ENCODE peak calls at places on chromosomes 11 and 22, in four cellular contexts. Y, N, X and S are unnamed samples.

GRCh38 chr11:102469196-102469821 is 16.7 kb upstream of the TMEM123 start:
- DNase-seq in Y (no peak), X (no peak), N (no peak), S (no peak)

GRCh38 chr11:93573184-93573583 is 30.0 kb upstream of the SMCO4 start:
- DNase-seq in Y (no peak), X (no peak), N (peak), S (no peak)

GRCh38 chr22:31350410-31350863 is 4.3 kb upstream of the PATZ1 start:
- DNase-seq in X (no peak), Y (peak), N (peak), S (peak)

GRCh38 chr22:25623310-25623734 is 58.8 kb downstream of the GRK3 start:
- DNase-seq in N (no peak), Y (no peak), X (peak), S (no peak)

GRCh38 chr11:6351782-6352181 is 31.5 kb upstream of the CAVIN3 start:
- DNase-seq in N (no peak), X (no peak), Y (no peak), S (no peak)

GRCh38 chr11:134838708-134839107 is 426.7 kb upstream of the B3GAT1 start:
- DNase-seq in N (no peak), X (no peak), Y (no peak), S (no peak)

GRCh38 chr11:86101493-86101892 is 32.6 kb upstream of the PICALM start:
- DNase-seq in N (peak), X (no peak), Y (no peak), S (no peak)

GRCh38 chr11:1260023-1260501 is 37.2 kb downstream of the MUC5B start:
- DNase-seq in X (no peak), Y (peak), N (peak), S (peak)

GRCh38 chr11:106961518-106961917 is 56.8 kb downstream of the GUCY1A2 start:
- DNase-seq in X (no peak), N (peak), Y (no peak), S (no peak)

GRCh38 chr11:18720811-18721575 is 5.0 kb downstream of the IGSF22 start:
- DNase-seq in Y (peak), N (peak), X (no peak), S (no peak)

GRCh38 chr11:1205121-1205986 is 17.5 kb upstream of the MUC5B start:
- DNase-seq in N (no peak), X (no peak), Y (no peak), S (no peak)

GRCh38 chr11:125724125-125724524 is 22.0 kb upstream of the PATE1 start:
- DNase-seq in N (peak), X (no peak), Y (no peak), S (peak)

GRCh38 chr11:77101043-77101537 is 1.6 kb upstream of the OMP start:
- DNase-seq in Y (peak), X (no peak), N (peak), S (peak)

GRCh38 chr11:29159552-29160465 is 857.0 kb downstream of the KCNA4 start:
- DNase-seq in X (no peak), N (peak), Y (peak), S (peak)

GRCh38 chr22:24077416-24077815 is 66.3 kb downstream of the CABIN1 start:
- DNase-seq in N (no peak), X (no peak), Y (no peak), S (no peak)

GRCh38 chr11:83819936-83820549 is 533.9 kb upstream of the CCDC90B start:
- DNase-seq in X (no peak), Y (peak), N (peak), S (peak)

GRCh38 chr11:9616042-9616640 is 42.7 kb downstream of the WEE1 start:
- DNase-seq in X (no peak), Y (no peak), N (no peak), S (no peak)

GRCh38 chr11:82756765-82757650 is 23.3 kb upstream of the FAM181B start:
- DNase-seq in X (no peak), Y (no peak), N (no peak), S (no peak)

GRCh38 chr11:115591380-115591779 is 87.2 kb upstream of the CADM1 start:
- DNase-seq in Y (no peak), X (no peak), N (no peak), S (no peak)

GRCh38 chr11:12180257-12181205 is 70.1 kb downstream of the MICAL2 start:
- DNase-seq in N (no peak), Y (no peak), X (no peak), S (no peak)

GRCh38 chr11:12185106-12185690 is 74.8 kb downstream of the MICAL2 start:
- DNase-seq in X (no peak), Y (no peak), N (no peak), S (no peak)

GRCh38 chr11:12183827-12184620 is 73.6 kb downstream of the MICAL2 start:
- DNase-seq in Y (no peak), X (no peak), N (no peak), S (no peak)

GRCh38 chr11:12184696-12185095 is 74.3 kb downstream of the MICAL2 start:
- DNase-seq in X (no peak), Y (no peak), N (no peak), S (no peak)

DNA sequence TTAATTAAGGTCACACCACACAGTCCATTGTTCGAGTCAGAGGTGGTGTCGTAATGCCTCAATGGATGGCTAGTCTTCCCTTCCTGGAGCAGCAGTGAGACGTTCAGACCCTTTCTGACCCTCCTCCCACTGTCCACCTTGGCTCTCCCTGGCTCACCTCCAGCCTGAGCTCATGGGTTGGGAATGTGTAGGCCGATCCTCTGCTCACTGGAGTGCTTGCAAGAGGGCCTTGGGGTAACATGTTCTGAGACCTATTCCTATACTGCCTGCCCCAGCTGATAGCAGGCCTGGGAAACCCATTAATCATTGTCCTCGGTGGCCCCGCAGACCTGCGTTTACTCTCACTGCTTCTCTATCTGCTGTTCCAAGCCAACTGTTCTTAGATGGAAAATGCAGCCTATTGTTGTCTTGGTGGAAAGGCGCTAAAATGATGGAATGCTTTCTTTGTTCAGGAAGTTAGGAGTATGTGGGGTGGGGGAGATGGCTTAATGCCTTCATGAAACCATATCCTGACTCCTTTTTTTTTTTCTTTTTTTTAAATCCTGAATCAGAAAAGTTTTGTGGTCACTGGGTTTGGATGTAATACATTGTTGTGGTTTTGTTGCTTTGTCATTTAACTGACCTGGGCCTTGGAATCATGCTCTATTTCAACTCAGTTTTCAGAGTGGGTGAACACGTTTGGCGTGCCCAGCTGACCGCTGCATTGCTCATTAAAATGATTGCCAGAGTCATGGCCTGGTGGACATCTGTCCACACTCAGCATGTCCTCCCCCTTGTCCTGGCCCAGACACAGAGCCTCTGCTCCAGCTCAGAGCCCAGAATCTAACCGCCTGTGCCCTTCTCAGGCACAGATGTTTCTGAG is 72.5 kb downstream of the MICAL2 start:
- DNase-seq in Y (peak), N (peak), X (no peak), S (peak)
- TF ChIP-seq MAX in Y (peak), N (peak), X (no peak), S (no peak)

DNA sequence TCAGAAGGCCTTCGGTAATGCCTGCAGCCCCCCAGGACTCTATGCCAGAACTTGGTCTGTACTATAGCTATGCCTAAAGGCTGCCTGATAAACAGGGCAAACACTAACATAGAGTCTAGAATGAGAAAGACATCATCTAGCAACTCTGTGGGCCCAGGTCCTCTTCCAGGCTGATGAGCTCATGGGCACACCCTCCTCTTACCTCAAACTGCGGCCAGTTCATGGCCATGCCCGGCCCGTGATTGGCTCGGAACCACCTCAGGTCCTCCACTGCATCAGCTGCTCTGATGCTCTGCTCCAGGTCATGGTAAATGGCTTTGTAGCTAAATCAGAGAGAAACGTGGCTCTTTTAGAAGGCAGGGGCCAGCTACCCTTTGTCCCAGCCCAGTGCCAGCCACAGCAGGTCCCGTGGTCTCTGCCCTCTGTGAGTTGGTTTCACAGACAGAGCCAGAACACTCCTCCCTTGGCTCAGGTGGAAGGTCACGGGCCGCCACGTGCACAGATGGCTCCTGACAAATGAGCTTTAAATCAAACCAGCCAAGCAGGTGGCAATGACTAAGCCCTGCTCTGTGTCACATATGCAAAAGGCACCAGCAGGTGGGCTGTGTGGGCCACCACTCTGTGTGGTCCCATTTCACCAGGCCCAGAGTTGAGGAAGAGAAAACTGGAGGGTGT is 25.0 kb upstream of the ARFGAP3 start:
- DNase-seq in X (no peak), N (no peak), Y (no peak), S (no peak)
- TF ChIP-seq KDM1A in X (no peak), N (no peak), Y (no peak), S (no peak)

GRCh38 chr11:73623651-73624050 is 22.7 kb upstream of the PLEKHB1 start:
- DNase-seq in Y (no peak), X (no peak), N (no peak), S (no peak)
- TF ChIP-seq MAX in Y (no peak), X (no peak), N (no peak), S (no peak)

GRCh38 chr11:34356130-34356529 is 1.7 kb downstream of the ABTB2 start:
- DNase-seq in Y (no peak), X (no peak), N (no peak), S (no peak)
- TF ChIP-seq KDM1A in Y (no peak), X (no peak), N (no peak), S (no peak)

GRCh38 chr11:34757026-34757451 is 136.1 kb downstream of the EHF start:
- DNase-seq in X (no peak), N (peak), Y (no peak), S (no peak)

GRCh38 chr11:34750692-34751405 is 130.0 kb downstream of the EHF start:
- DNase-seq in N (no peak), Y (no peak), X (no peak), S (no peak)

GRCh38 chr11:34756591-34756990 is 135.7 kb downstream of the EHF start:
- DNase-seq in N (no peak), X (no peak), Y (no peak), S (no peak)

GRCh38 chr11:34755671-34756070 is 134.8 kb downstream of the EHF start:
- DNase-seq in N (no peak), Y (no peak), X (no peak), S (no peak)

GRCh38 chr11:34754171-34754823 is 133.4 kb downstream of the EHF start:
- DNase-seq in Y (no peak), N (no peak), X (no peak), S (no peak)
- TF ChIP-seq MAX in Y (no peak), N (no peak), X (no peak), S (no peak)

DNA sequence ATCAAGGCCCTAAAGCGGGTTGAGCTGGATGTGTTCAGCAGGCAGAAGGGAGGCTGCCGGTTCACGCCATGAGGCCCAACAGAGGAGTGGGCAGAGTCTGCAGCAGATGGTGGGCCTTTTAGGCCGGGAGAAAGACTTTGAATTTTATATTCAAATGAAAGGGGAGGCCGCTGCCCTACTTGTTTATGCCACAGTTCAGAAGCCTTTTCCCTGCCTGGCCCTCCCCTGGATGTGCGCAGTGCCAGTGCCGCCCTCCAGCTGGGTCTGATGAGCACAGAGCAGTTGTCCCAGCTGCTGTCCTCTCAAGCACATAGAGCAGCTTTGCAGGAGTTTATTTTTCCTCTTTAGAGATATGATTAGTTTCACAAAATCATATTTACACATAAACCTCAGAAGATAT is 46.8 kb upstream of the TTC12 start:
- DNase-seq in Y (no peak), X (no peak), N (no peak), S (no peak)
- TF ChIP-seq KDM1A in Y (no peak), X (no peak), N (no peak), S (no peak)

DNA sequence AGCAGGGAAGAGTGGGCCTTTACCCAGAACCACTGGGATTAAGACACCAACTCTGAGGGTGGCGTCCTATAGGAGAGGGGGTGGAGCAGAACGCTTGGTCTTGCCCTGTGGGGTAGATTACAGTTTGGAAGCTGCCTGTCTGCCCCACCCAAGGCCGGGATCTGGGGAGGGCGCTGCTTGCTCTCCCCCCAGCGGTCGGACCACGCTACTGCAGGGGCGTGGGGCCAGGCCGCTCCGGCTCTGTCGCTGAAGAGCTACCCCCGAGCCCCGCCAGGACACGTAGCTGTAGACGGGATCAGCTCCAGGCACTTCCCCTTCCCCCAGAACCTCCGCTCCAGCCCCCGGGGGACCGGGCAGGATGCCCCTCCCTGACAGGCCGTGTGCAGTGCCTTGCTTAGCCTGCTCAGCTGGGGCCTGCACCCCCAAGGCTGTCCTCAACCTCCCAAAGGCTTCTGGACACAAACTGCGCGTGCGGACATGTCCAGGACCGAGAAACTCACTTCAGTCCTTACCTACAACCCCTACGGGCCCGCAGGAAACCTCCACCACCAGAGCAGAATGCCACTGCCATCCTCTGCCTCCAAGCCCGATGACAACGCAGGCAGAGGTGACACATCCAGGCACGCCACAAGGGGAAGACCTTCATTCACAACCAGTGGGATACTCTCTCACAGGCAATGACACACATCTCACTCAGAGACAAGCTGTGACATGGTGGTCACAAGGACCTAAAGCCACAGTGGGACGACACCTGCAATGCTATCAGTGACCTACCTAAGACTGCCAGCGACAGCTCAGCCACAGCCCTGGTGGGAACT is 3.6 kb downstream of the AHNAK start:
- DNase-seq in Y (peak), X (peak), N (peak), S (no peak)
- TF ChIP-seq MAX in Y (peak), X (no peak), N (peak), S (peak)

DNA sequence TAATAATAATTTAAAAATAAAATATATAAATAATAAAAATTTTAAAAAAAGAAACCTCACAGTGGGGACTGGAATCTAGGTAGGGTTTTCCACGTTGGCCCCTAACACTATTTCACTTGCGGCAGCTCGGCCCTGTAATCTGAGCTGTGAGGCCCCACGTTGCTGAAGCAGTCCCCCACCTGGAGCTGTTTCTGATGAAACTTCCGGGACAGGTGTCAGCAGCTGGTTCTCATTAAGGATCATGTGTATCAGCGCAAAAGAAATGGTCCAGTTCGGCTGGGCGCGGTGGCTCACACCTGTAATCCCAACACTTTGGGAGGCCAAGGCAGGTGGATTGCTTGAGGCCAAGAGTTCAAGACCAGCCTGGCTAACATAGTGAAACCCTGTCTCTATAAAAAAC is 17.3 kb downstream of the RHOD start:
- DNase-seq in Y (no peak), X (no peak), N (no peak), S (no peak)
- TF ChIP-seq KDM1A in Y (no peak), X (no peak), N (no peak), S (no peak)